ENCODE peak calls at places on chromosomes 5 and 9, in nine cellular contexts. Y, D, R, B, H, I, Q, N and K are unnamed samples.

GRCh38 chr9:99832558-99832864 is 10.8 kb downstream of the NR4A3 start:
- DNase-seq in N (no peak), R (no peak), H (no peak), D (no peak), I (no peak), Y (no peak), B (no peak), Q (no peak), K (no peak)

GRCh38 chr9:133991964-133992779 is at the start of gene VAV2:
- DNase-seq in D (peak; percentile 60), Y (peak; percentile 82), H (no peak), R (peak; percentile 7), B (peak; percentile 28), I (no peak), N (no peak), Q (peak; percentile 41), K (peak; percentile 63)

GRCh38 chr5:40605295-40605958 is 74.3 kb upstream of the PTGER4 start:
- DNase-seq in I (no peak), Y (no peak), N (no peak), D (peak; percentile 42), Q (peak; percentile 59), B (no peak), H (no peak), R (peak; percentile 86), K (peak; percentile 45)

GRCh38 chr5:82259172-82259800 is 18.9 kb downstream of the RPS23 start:
- DNase-seq in B (no peak), D (peak; percentile 41), I (peak; percentile 38), Y (no peak), N (no peak), R (peak; percentile 80), H (no peak), Q (peak; percentile 31), K (peak; percentile 59)

GRCh38 chr9:95131023-95131943 is 186.2 kb downstream of the FANCC start:
- DNase-seq in Q (peak; percentile 52), B (peak; percentile 51), Y (no peak), N (peak; percentile 36), D (peak; percentile 47), H (no peak), R (peak; percentile 56), I (peak; percentile 44), K (peak; percentile 72)

GRCh38 chr5:32916648-32917047 is 205.5 kb downstream of the NPR3 start:
- DNase-seq in R (peak; percentile 40), Q (peak; percentile 58), Y (peak; percentile 65), H (no peak), I (no peak), D (no peak), B (peak; percentile 27), N (peak; percentile 20), K (no peak)

GRCh38 chr5:77011498-77011897 is 18.7 kb upstream of the AGGF1 start:
- DNase-seq in R (no peak), H (no peak), B (no peak), I (no peak), N (no peak), Q (no peak), D (no peak), Y (no peak), K (no peak)

GRCh38 chr5:32443145-32443540 is 1.4 kb downstream of the ZFR start:
- DNase-seq in Q (no peak), N (no peak), Y (no peak), H (no peak), R (peak; percentile 49), B (no peak), I (no peak), D (peak; percentile 18), K (no peak)

GRCh38 chr9:38226491-38226951 is 157.5 kb upstream of the SHB start:
- DNase-seq in R (peak; percentile 60), B (no peak), Y (no peak), N (no peak), Q (no peak), D (no peak), H (peak; percentile 72), I (peak; percentile 52), K (peak; percentile 37)

GRCh38 chr9:117114768-117115167 is 300.1 kb downstream of the ASTN2 start:
- DNase-seq in D (no peak), B (no peak), H (no peak), Q (no peak), I (no peak), R (no peak), N (no peak), Y (no peak), K (no peak)

GRCh38 chr5:56376128-56376527 is 143.0 kb upstream of the ANKRD55 start:
- DNase-seq in N (no peak), I (no peak), Y (no peak), Q (no peak), R (no peak), B (no peak), H (no peak), D (no peak), K (no peak)

GRCh38 chr5:69334793-69335268 is 2.2 kb upstream of the CCDC125 start:
- DNase-seq in D (peak; percentile 82), N (peak; percentile 38), R (peak; percentile 71), Q (peak; percentile 65), H (no peak), Y (peak; percentile 89), B (peak; percentile 63), I (peak; percentile 62), K (peak; percentile 80)

GRCh38 chr5:103598997-103599556 is 36.5 kb upstream of the NUDT12 start:
- DNase-seq in Y (no peak), B (peak; percentile 62), R (no peak), Q (peak; percentile 6), H (no peak), N (no peak), I (no peak), D (no peak), K (no peak)

GRCh38 chr5:13930721-13931246 is 13.7 kb downstream of the DNAH5 start:
- DNase-seq in H (no peak), R (no peak), Q (no peak), D (no peak), Y (no peak), N (no peak), B (no peak), I (peak; percentile 39), K (no peak)

GRCh38 chr9:68690088-68690487 is 15.0 kb upstream of the PIP5K1B start:
- DNase-seq in N (no peak), D (no peak), Y (peak; percentile 91), B (peak; percentile 9), R (no peak), H (no peak), Q (peak; percentile 13), I (no peak), K (no peak)

GRCh38 chr5:172643392-172643871 is 2.4 kb downstream of the NEURL1B start:
- DNase-seq in Q (no peak), N (no peak), I (no peak), D (no peak), B (no peak), H (no peak), Y (peak; percentile 63), R (no peak), K (no peak)

GRCh38 chr5:90111354-90112070 is 298.0 kb downstream of the CETN3 start:
- DNase-seq in Q (no peak), R (no peak), H (no peak), Y (no peak), I (no peak), B (no peak), D (no peak), N (no peak), K (peak; percentile 4)

GRCh38 chr5:71859515-71859914 is 140.4 kb downstream of the CARTPT start:
- DNase-seq in Q (no peak), R (no peak), H (no peak), D (no peak), N (no peak), Y (no peak), B (no peak), I (no peak), K (no peak)

GRCh38 chr5:372911-373709 is 51.6 kb downstream of the AHRR start:
- DNase-seq in R (no peak), D (no peak), Y (peak; percentile 62), H (no peak), I (no peak), Q (no peak), N (no peak), B (no peak), K (no peak)